ENCODE peak calls at places on chromosomes 6 and 20, in five cellular contexts. D is SK-N-SH, V is GM12878, Y is H1, M is HepG2. C is an unnamed sample.
A peak's percentile ranks its signal among the peaks of the same experiment; 100 is the strongest.

GRCh38 chr20:53194891-53195290 is 222.7 kb downstream of the TSHZ2 start:
- DNase-seq in V (no peak), D (no peak), M (no peak), Y (no peak), C (no peak)

GRCh38 chr20:31590717-31591225 is 14.3 kb upstream of the ID1 start:
- DNase-seq in M (no peak), Y (no peak), D (no peak), V (no peak), C (no peak)

GRCh38 chr6:14751645-14752173 is 494.2 kb upstream of the JARID2 start:
- DNase-seq in Y (no peak), D (no peak), V (no peak), M (no peak), C (no peak)

GRCh38 chr6:8102122-8102958 is at the start of gene EEF1E1:
- DNase-seq in D (peak; percentile 95), M (peak; percentile 97), V (peak; percentile 77), Y (peak; percentile 93), C (peak; percentile 96)

GRCh38 chr20:24681634-24682495 is 212.4 kb downstream of the SYNDIG1 start:
- DNase-seq in V (no peak), Y (no peak), D (no peak), M (no peak), C (no peak)

GRCh38 chr20:52251137-52251700 is 59.6 kb upstream of the ZFP64 start:
- DNase-seq in V (no peak), M (no peak), Y (no peak), D (no peak), C (no peak)

GRCh38 chr6:161254754-161255253 is 19.1 kb downstream of the AGPAT4 start:
- DNase-seq in V (no peak), Y (no peak), M (no peak), D (peak; percentile 65), C (no peak)

GRCh38 chr6:41878246-41878645 is 16.9 kb downstream of the USP49 start:
- DNase-seq in M (no peak), V (no peak), D (no peak), Y (no peak), C (no peak)

GRCh38 chr6:39280247-39280731 is 33.9 kb downstream of the KCNK17 start:
- DNase-seq in Y (no peak), M (no peak), V (no peak), D (no peak), C (no peak)

GRCh38 chr6:158706369-158706982 is 56.6 kb downstream of the SYTL3 start:
- DNase-seq in Y (no peak), V (no peak), D (peak; percentile 75), M (peak; percentile 52), C (peak; percentile 57)

GRCh38 chr6:28587011-28587745 is 61.5 kb downstream of the GPX5 start:
- DNase-seq in V (no peak), M (peak; percentile 82), D (peak; percentile 80), Y (peak; percentile 64), C (no peak)
- H3K9ac ChIP-seq in V (peak overlapping the region; percentile 54), M (peak overlapping the region; percentile 79), D (peak overlapping the region; percentile 48), Y (peak overlapping the region; percentile 84), C (no peak overlapping the region)

GRCh38 chr6:88983532-88983931 is 20.1 kb upstream of the RNGTT start:
- DNase-seq in M (no peak), Y (no peak), V (no peak), D (peak; percentile 27), C (peak; percentile 37)
- TF ChIP-seq MAX in M (no peak), Y (no peak), V (no peak), D (no peak), C (no peak)

GRCh38 chr6:26121141-26122004 is 34.1 kb downstream of the HFE start:
- DNase-seq in D (no peak), V (no peak), M (peak; percentile 93), Y (no peak), C (no peak)

GRCh38 chr6:26122402-26122792 is 35.2 kb downstream of the HFE start:
- DNase-seq in M (peak; percentile 79), V (no peak), Y (no peak), D (no peak), C (no peak)

GRCh38 chr6:26122005-26122388 is 34.8 kb downstream of the HFE start:
- DNase-seq in V (no peak), M (no peak), D (no peak), Y (no peak), C (no peak)

GRCh38 chr6:26118999-26119398 is 31.8 kb downstream of the HFE start:
- DNase-seq in M (peak; percentile 43), Y (no peak), D (no peak), V (no peak), C (no peak)

GRCh38 chr6:26120807-26121140 is 33.5 kb downstream of the HFE start:
- DNase-seq in M (no peak), Y (no peak), V (no peak), D (no peak), C (no peak)
- H3K9ac ChIP-seq in M (peak overlapping the region; percentile 92), Y (no peak overlapping the region), V (no peak overlapping the region), D (no peak overlapping the region), C (no peak overlapping the region)

GRCh38 chr6:35319346-35320030 is 21.9 kb downstream of the DEF6 start:
- DNase-seq in V (no peak), D (peak; percentile 10), Y (no peak), M (no peak), C (no peak)
- TF ChIP-seq MAX in V (no peak), D (no peak), Y (no peak), M (no peak), C (no peak)